ENCODE peak calls at places on chromosomes 11 and 22, in ten cellular contexts. I is stimulated activated CD8-positive, alpha-beta memory T cell treated with anti-CD3 and anti-CD28 coated beads, Interleukin-2, amount 100 ng/mL, for 1 hour; Z is fibroblast of the aortic adventitia; C is germinal center; A is islet precursor cell; K is left colon; V is D341Med; E is astrocyte; D is mucosa of gallbladder; W is NT2/D1. L is an unnamed sample.

GRCh38 chr11:60069471-60069870 is 13.0 kb downstream of the MS4A3 start:
- DNase-seq in I (no peak), Z (no peak), C (no peak), A (no peak), K (no peak), V (no peak), E (no peak), D (no peak), W (no peak), L (no peak)

GRCh38 chr11:113260541-113260940 is 53.8 kb upstream of the TTC12 start:
- DNase-seq in I (no peak), Z (no peak), C (no peak), A (no peak), K (no peak), V (no peak), E (no peak), D (no peak), W (no peak), L (no peak)

GRCh38 chr11:67390947-67391303 is 861 bp upstream of the RAD9A start:
- DNase-seq in I (no peak), Z (no peak), C (no peak), A (no peak), K (no peak), V (no peak), E (no peak), D (no peak), W (no peak), L (no peak)

GRCh38 chr11:100004541-100004940 is 682.5 kb upstream of the ARHGAP42 start:
- DNase-seq in I (no peak), Z (no peak), C (no peak), A (no peak), K (no peak), V (no peak), E (no peak), D (peak), W (no peak), L (no peak)

GRCh38 chr22:33975841-33976240 is 55.6 kb upstream of the LARGE1 start:
- DNase-seq in I (no peak), Z (no peak), C (no peak), A (peak), K (no peak), V (no peak), E (no peak), D (no peak), W (no peak), L (no peak)

GRCh38 chr11:113001709-113002108 is 40.5 kb downstream of the NCAM1 start:
- DNase-seq in I (no peak), Z (no peak), C (no peak), A (no peak), K (no peak), V (no peak), E (no peak), D (no peak), W (no peak), L (peak)

GRCh38 chr22:19721486-19722172 is 1.7 kb upstream of the GP1BB start:
- DNase-seq in I (no peak), Z (no peak), C (no peak), A (no peak), K (no peak), V (no peak), E (no peak), D (no peak), W (no peak), L (no peak)

GRCh38 chr11:64127267-64128072 is 38.4 kb downstream of the MACROD1 start:
- DNase-seq in I (no peak), Z (no peak), C (no peak), A (no peak), K (no peak), V (no peak), E (no peak), D (no peak), W (no peak), L (no peak)

GRCh38 chr22:38569181-38569971 is 607 bp downstream of the DMC1 start:
- DNase-seq in I (no peak), Z (no peak), C (peak), A (no peak), K (no peak), V (peak), E (no peak), D (peak), W (no peak), L (peak)

GRCh38 chr11:8354622-8355417 is 91.1 kb upstream of the LMO1 start:
- DNase-seq in I (no peak), Z (no peak), C (no peak), A (no peak), K (no peak), V (peak), E (peak), D (peak), W (no peak), L (no peak)

GRCh38 chr22:36197065-36197440 is 4.6 kb downstream of the APOL4 start:
- DNase-seq in I (no peak), Z (peak), C (no peak), A (peak), K (peak), V (no peak), E (peak), D (no peak), W (peak), L (no peak)

GRCh38 chr11:19868281-19868821 is 155.7 kb downstream of the NAV2 start:
- DNase-seq in I (no peak), Z (peak), C (no peak), A (no peak), K (no peak), V (no peak), E (peak), D (no peak), W (no peak), L (peak)

GRCh38 chr11:62671604-62672528 is at the start of the genes LBHD1 and UQCC3:
- DNase-seq in I (peak), Z (peak), C (peak), A (peak), K (peak), V (peak), E (peak), D (peak), W (peak), L (peak)

GRCh38 chr11:47325271-47326041 is 27.0 kb downstream of the MYBPC3 start:
- DNase-seq in I (no peak), Z (no peak), C (no peak), A (no peak), K (no peak), V (no peak), E (no peak), D (no peak), W (no peak), L (no peak)

GRCh38 chr11:68980776-68981065 is at the start of gene MRGPRD:
- DNase-seq in I (no peak), Z (no peak), C (no peak), A (no peak), K (no peak), V (peak), E (no peak), D (no peak), W (no peak), L (no peak)

GRCh38 chr11:20676658-20677057 is 7.3 kb downstream of the NELL1 start:
- DNase-seq in I (no peak), Z (no peak), C (no peak), A (no peak), K (no peak), V (no peak), E (no peak), D (no peak), W (no peak), L (no peak)

GRCh38 chr11:122634507-122634906 is 21.0 kb upstream of the UBASH3B start:
- DNase-seq in I (no peak), Z (no peak), C (no peak), A (peak), K (no peak), V (peak), E (peak), D (no peak), W (no peak), L (no peak)

GRCh38 chr11:70625921-70626518 is 227.7 kb downstream of the CTTN start:
- DNase-seq in I (no peak), Z (no peak), C (no peak), A (no peak), K (no peak), V (no peak), E (no peak), D (no peak), W (no peak), L (no peak)

GRCh38 chr11:126282361-126282741 is 542 bp upstream of the TIRAP start:
- DNase-seq in I (no peak), Z (peak), C (peak), A (peak), K (peak), V (no peak), E (peak), D (peak), W (no peak), L (peak)

GRCh38 chr11:70834984-70835560 is 417.3 kb downstream of the SHANK2 start:
- DNase-seq in I (no peak), Z (no peak), C (no peak), A (no peak), K (no peak), V (no peak), E (no peak), D (no peak), W (no peak), L (no peak)

GRCh38 chr11:111355956-111356659 is 23.0 kb downstream of the POU2AF1 start:
- DNase-seq in I (no peak), Z (no peak), C (no peak), A (peak), K (no peak), V (no peak), E (no peak), D (no peak), W (no peak), L (no peak)

GRCh38 chr11:34449013-34449412 is 10.3 kb downstream of the CAT start:
- DNase-seq in I (no peak), Z (no peak), C (no peak), A (no peak), K (no peak), V (no peak), E (no peak), D (no peak), W (no peak), L (no peak)

GRCh38 chr11:69656536-69657455 is 15.8 kb downstream of the CCND1 start:
- DNase-seq in I (no peak), Z (no peak), C (no peak), A (no peak), K (no peak), V (peak), E (no peak), D (no peak), W (no peak), L (no peak)

GRCh38 chr22:41401781-41402648 is 20.3 kb downstream of the TEF start:
- DNase-seq in I (no peak), Z (peak), C (no peak), A (no peak), K (peak), V (peak), E (no peak), D (peak), W (no peak), L (no peak)

GRCh38 chr11:119372260-119373058 is 9.0 kb downstream of the USP2 start:
- DNase-seq in I (no peak), Z (no peak), C (no peak), A (no peak), K (no peak), V (no peak), E (no peak), D (no peak), W (no peak), L (no peak)

GRCh38 chr11:120178441-120179070 is 32.3 kb upstream of the OAF start:
- DNase-seq in I (no peak), Z (peak), C (no peak), A (peak), K (no peak), V (no peak), E (peak), D (peak), W (no peak), L (no peak)

GRCh38 chr11:117011541-117011908 is 86.7 kb downstream of the SIK3 start:
- DNase-seq in I (no peak), Z (no peak), C (no peak), A (no peak), K (no peak), V (no peak), E (no peak), D (no peak), W (no peak), L (no peak)

GRCh38 chr11:18633256-18634139 is 644 bp downstream of the SPTY2D1 start:
- DNase-seq in I (no peak), Z (peak), C (peak), A (no peak), K (no peak), V (no peak), E (no peak), D (no peak), W (no peak), L (no peak)

GRCh38 chr11:128598755-128599154 is 11.4 kb upstream of the ETS1 start:
- DNase-seq in I (no peak), Z (no peak), C (no peak), A (no peak), K (no peak), V (no peak), E (no peak), D (no peak), W (no peak), L (no peak)

GRCh38 chr22:25420925-25421904 is 143.3 kb upstream of the GRK3 start:
- DNase-seq in I (no peak), Z (peak), C (no peak), A (no peak), K (peak), V (peak), E (no peak), D (no peak), W (no peak), L (no peak)